ENCODE peak calls at places on chromosome 14, in nine cellular contexts. P, N, J, H, L, G, T, Y and Z are unnamed samples.

GRCh38 chr14:34053666-34054065 is 102.8 kb upstream of the EGLN3 start:
- DNase-seq in H (no peak), N (no peak), T (no peak), J (no peak), L (no peak), G (no peak), Y (no peak), P (no peak), Z (no peak)

GRCh38 chr14:102159841-102160240 is 20.1 kb downstream of the WDR20 start:
- DNase-seq in Y (no peak), H (no peak), P (no peak), G (no peak), L (no peak), J (no peak), N (no peak), T (no peak), Z (no peak)

GRCh38 chr14:22147716-22148115 is 441.3 kb downstream of the DAD1 start:
- DNase-seq in P (no peak), G (no peak), H (no peak), N (no peak), L (no peak), T (no peak), J (no peak), Y (no peak), Z (no peak)

GRCh38 chr14:96584199-96584906 is 82.2 kb downstream of the PAPOLA start:
- DNase-seq in N (no peak), Y (no peak), T (no peak), P (no peak), G (no peak), H (no peak), L (no peak), J (peak; percentile 54), Z (no peak)

GRCh38 chr14:60085085-60085484 is 6.6 kb upstream of the PCNX4 start:
- DNase-seq in J (no peak), H (no peak), P (no peak), Y (no peak), G (no peak), N (no peak), L (no peak), T (no peak), Z (no peak)

GRCh38 chr14:102046337-102047278 is 40.2 kb downstream of the HSP90AA1 start:
- DNase-seq in N (no peak), L (no peak), P (no peak), H (no peak), J (peak; percentile 92), T (peak; percentile 95), G (peak; percentile 84), Y (peak; percentile 19), Z (peak; percentile 65)

GRCh38 chr14:35336171-35337073 is 44.2 kb downstream of the PSMA6 start:
- DNase-seq in J (peak; percentile 93), Y (no peak), T (peak; percentile 99), N (no peak), G (peak; percentile 95), H (peak; percentile 35), P (peak; percentile 56), L (peak; percentile 59), Z (peak; percentile 39)

GRCh38 chr14:32166029-32166428 is 35.8 kb upstream of the RNU6-7 start:
- DNase-seq in H (no peak), T (no peak), G (no peak), Y (no peak), P (no peak), L (no peak), J (no peak), N (no peak), Z (no peak)

GRCh38 chr14:79404874-79405273 is 806.4 kb downstream of the DIO2 start:
- DNase-seq in P (no peak), L (no peak), G (no peak), H (no peak), J (no peak), N (no peak), T (no peak), Y (no peak), Z (no peak)

GRCh38 chr14:52918486-52918885 is 32.4 kb downstream of the FERMT2 start:
- DNase-seq in Y (peak; percentile 76), P (no peak), J (peak; percentile 57), T (no peak), G (no peak), N (peak; percentile 11), L (no peak), H (no peak), Z (no peak)

GRCh38 chr14:55071870-55072640 is 20.6 kb downstream of the MAPK1IP1L start:
- DNase-seq in G (no peak), T (no peak), L (no peak), J (no peak), N (no peak), Y (peak; percentile 5), P (no peak), H (no peak), Z (peak; percentile 22)

GRCh38 chr14:52596861-52597260 is 44.2 kb downstream of the GPR137C start:
- DNase-seq in T (no peak), Y (no peak), J (no peak), N (no peak), H (no peak), L (no peak), G (no peak), P (no peak), Z (no peak)

GRCh38 chr14:65222434-65222833 is 120.1 kb upstream of the MAX start:
- DNase-seq in T (peak; percentile 61), G (peak; percentile 58), L (no peak), H (no peak), N (peak; percentile 20), J (peak; percentile 66), P (no peak), Y (peak; percentile 22), Z (no peak)

GRCh38 chr14:41350476-41350875 is 256.2 kb upstream of the LRFN5 start:
- DNase-seq in N (no peak), H (no peak), P (no peak), G (no peak), J (no peak), Y (no peak), T (no peak), L (no peak), Z (no peak)
- H3K9me3 ChIP-seq in N (no peaks in the 10 kb centered on the region), H (no peaks in the 10 kb centered on the region), P (no peaks in the 10 kb centered on the region), G (no peaks in the 10 kb centered on the region), J (no peaks in the 10 kb centered on the region), Y (no peaks in the 10 kb centered on the region), T (no peaks in the 10 kb centered on the region), L (peaks cover 23% of the 10 kb centered on the region), Z (no peaks in the 10 kb centered on the region)

DNA sequence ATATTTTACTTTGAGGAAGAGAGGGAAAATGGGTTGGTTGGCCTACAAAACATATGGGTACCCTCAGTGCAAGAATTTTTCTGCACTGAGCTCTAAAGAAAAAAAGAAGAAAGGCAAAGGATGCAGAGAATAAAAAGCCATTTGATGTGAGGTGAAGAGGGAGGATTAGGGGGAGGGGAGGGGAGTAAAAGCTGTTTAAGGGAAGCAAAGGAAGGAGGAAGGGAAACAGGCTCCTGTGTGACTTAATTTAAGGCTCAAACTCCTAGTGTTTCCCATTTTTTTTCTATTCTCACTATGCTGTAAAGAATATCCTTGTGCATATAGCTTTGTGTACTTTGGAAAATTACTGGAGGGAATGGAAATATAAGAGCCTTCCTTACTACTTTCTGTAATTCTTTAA is 78.7 kb downstream of the NKX2-1 start:
- DNase-seq in T (no peak), H (no peak), G (no peak), N (no peak), Y (no peak), L (no peak), J (no peak), P (no peak), Z (no peak)
- H3K27ac ChIP-seq in T (no peak overlapping the region), H (no peak overlapping the region), G (no peak overlapping the region), N (no peak overlapping the region), Y (no peak overlapping the region), L (no peak overlapping the region), J (no peak overlapping the region), P (no peak overlapping the region), Z (no peak overlapping the region)

DNA sequence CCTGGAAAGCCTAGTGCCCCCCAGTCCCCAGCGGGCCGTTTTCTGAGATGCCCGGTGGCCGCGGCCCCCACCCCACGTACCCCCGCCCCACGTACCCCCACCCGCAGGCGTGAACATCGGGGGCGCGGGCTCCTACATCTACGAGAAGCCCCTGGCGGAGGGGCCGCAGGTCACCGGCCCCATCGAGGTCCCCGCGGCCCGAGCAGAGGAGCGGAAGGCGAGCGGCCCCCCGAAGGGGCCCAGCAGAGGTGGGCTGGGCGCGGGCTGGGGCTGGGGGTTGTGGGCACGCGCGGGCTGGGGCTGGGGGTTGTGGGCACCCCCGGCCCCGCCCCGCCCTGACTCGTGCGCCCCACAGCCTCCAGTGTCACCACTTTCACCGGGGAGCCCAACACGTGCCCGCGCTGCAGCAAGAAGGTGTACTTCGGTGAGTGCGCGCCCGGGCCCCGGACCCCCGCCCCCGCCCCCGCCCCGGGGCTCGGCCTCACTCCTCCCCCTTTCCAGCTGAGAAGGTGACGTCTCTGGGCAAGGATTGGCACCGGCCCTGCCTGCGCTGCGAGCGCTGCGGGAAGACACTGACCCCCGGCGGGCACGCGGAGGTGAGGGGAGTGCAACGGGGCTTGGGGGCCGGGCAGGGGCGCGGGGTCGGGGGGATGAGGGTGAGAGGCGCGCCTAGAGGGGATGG is 4.1 kb downstream of the CRIP2 start:
- DNase-seq in Y (no peak), G (no peak), T (peak; percentile 67), J (no peak), N (no peak), L (no peak), P (no peak), H (no peak), Z (no peak)
- H3K27me3 ChIP-seq in Y (no peaks in the 10 kb centered on the region), G (peaks cover 7% of the 10 kb centered on the region), T (no peaks in the 10 kb centered on the region), J (peaks cover 10% of the 10 kb centered on the region), N (no peaks in the 10 kb centered on the region), L (no peaks in the 10 kb centered on the region), P (no peaks in the 10 kb centered on the region), H (peaks cover 24% of the 10 kb centered on the region), Z (no peaks in the 10 kb centered on the region)

GRCh38 chr14:89184952-89185351 is 232.1 kb downstream of the FOXN3 start:
- DNase-seq in P (no peak), G (no peak), N (no peak), T (no peak), Y (no peak), L (no peak), H (no peak), J (no peak), Z (no peak)

GRCh38 chr14:89188492-89188891 is 228.5 kb downstream of the FOXN3 start:
- DNase-seq in T (no peak), P (no peak), G (no peak), Y (no peak), L (no peak), J (no peak), N (no peak), H (no peak), Z (no peak)

GRCh38 chr14:89185919-89186849 is 230.8 kb downstream of the FOXN3 start:
- DNase-seq in G (no peak), Y (no peak), L (peak; percentile 41), N (no peak), T (no peak), J (peak; percentile 95), P (no peak), H (peak; percentile 53), Z (no peak)

GRCh38 chr14:89186850-89187376 is 230.1 kb downstream of the FOXN3 start:
- DNase-seq in H (no peak), G (no peak), L (no peak), N (no peak), T (no peak), J (peak; percentile 83), P (no peak), Y (no peak), Z (no peak)

DNA sequence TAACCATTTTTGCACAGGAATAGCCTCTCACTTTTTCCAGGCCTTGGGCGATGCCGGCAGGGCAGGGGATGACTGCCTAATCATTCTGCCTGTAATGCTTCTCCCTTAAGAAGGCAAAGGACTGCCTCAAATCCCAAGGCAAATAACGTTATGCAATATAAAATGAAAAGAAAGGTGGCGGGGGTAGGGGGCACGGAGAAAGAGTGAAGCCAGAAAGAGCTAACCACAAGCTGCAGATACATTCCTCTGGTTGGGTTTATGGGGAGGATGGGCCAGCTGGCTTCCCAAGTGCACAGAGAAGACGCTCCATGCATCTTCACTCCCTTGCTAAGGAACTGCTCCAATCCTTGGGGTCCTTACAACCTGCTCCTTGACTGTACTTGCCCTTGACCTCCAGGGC is 229.5 kb downstream of the FOXN3 start:
- DNase-seq in N (no peak), P (no peak), G (no peak), J (no peak), Y (no peak), T (no peak), L (no peak), H (no peak), Z (no peak)
- H3K9me3 ChIP-seq in N (no peaks in the 10 kb centered on the region), P (no peaks in the 10 kb centered on the region), G (no peaks in the 10 kb centered on the region), J (no peaks in the 10 kb centered on the region), Y (no peaks in the 10 kb centered on the region), T (no peaks in the 10 kb centered on the region), L (no peaks in the 10 kb centered on the region), H (no peaks in the 10 kb centered on the region), Z (no peaks in the 10 kb centered on the region)